ENCODE peak calls at places on chromosomes 12 and 14, in five cellular contexts. M is neuronal stem cell, P is H9, S is mesenchymal stem cell, N is H1. O is an unnamed sample.

GRCh38 chr12:88026196-88026595 is 3.0 kb downstream of the C12orf50 start:
- DNase-seq in N (no peak), M (no peak), S (no peak), P (no peak), O (no peak)

GRCh38 chr14:40221428-40221827 is 789.2 kb upstream of the FBXO33 start:
- DNase-seq in N (no peak), M (no peak), P (no peak), S (no peak), O (peak)

GRCh38 chr14:89393346-89393745 is 23.7 kb downstream of the FOXN3 start:
- DNase-seq in N (no peak), M (no peak), P (no peak), S (no peak), O (no peak)

GRCh38 chr12:7411343-7411742 is 32.6 kb downstream of the CD163L1 start:
- DNase-seq in S (no peak), N (no peak), P (peak), M (no peak), O (no peak)

GRCh38 chr12:3148366-3149000 is 71.3 kb downstream of the TSPAN9 start:
- DNase-seq in N (no peak), S (no peak), M (no peak), P (no peak), O (no peak)

GRCh38 chr14:51298895-51299294 is 58.8 kb downstream of the TMX1 start:
- DNase-seq in P (no peak), M (no peak), N (no peak), S (peak), O (no peak)

GRCh38 chr14:24911324-24912095 is 138.4 kb downstream of the STXBP6 start:
- DNase-seq in M (no peak), S (peak), N (no peak), P (no peak), O (no peak)

GRCh38 chr14:103488960-103489359 is 33.7 kb downstream of the CKB start:
- DNase-seq in S (no peak), P (no peak), M (no peak), N (no peak), O (no peak)

GRCh38 chr12:127429556-127429955 is 837.4 kb upstream of the TMEM132C start:
- DNase-seq in S (no peak), N (no peak), M (no peak), P (no peak), O (no peak)
- H2BK12ac ChIP-seq in S (no peak), N (no peak), M (no peak), P (no peak), O (no peak)

DNA sequence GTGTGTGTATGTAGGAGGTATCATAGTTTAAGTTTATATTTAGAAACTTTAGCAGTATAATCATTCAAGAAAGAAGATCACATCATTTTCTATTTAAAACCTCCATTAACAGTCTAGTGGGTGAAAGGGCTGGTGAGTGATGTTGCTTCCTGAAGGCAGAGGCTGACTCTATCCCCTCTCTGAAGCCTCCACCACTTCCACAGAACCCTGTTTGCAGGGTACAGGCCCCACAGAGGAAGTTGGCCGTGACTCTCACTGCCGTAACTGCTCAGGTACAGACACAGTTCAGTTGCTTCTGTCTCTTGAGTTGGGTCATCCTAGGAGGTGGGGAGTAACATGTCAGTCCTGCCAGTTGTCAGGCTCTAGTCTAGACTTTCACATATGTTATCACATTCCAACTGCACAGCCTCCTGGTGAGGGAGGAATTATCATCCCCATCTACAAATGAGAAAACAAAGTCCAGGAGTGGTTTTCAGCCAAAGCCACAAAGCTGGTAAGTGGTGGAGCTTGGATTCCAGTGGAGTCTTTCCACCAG is 31.5 kb downstream of the CFL2 start:
- DNase-seq in M (no peak), S (peak), N (no peak), P (no peak), O (no peak)
- H3K14ac ChIP-seq in M (no peak), S (no peak), N (no peak), P (no peak), O (no peak)

DNA sequence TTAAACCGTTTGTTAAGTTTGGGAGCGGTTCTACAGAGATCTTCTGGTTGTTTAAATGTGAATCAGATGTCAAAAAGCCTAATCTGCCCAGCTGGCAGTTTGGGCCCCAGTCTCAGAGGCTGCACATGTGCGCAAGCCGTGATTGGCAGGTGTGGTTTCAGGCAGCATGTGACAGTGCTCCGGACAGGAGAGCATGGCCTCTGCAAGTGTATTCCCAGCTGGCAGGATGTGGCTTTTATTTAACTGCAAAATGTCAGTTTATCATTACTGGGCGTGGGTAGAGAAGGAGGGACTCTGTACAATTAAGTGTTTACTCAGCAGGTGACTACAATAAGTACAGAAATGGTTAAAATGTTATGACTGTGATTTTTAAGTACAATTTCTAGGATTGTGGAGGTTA is 77.5 kb downstream of the PELI2 start:
- DNase-seq in P (no peak), N (no peak), M (no peak), S (peak), O (no peak)
- H2BK12ac ChIP-seq in P (no peak), N (no peak), M (no peak), S (peak), O (no peak)

DNA sequence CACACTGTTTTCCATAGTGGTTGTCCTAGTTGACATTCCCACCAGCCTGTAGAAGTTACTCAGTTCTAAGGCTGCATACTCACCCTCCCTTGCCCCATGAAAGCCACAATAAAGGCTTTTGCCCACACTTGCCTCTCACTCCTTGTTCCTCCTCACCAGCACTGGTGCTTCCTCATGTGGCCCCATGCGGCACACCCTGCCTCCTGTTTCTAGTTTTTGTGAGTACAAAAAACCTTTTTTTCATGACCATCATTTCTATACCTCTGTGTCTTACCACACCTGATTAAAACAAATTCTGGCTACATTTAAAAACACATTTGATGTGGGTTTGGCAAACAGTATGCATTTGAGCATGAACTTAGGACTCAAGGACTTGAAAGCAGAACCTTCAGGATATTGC is 40.7 kb upstream of the RIN3 start:
- DNase-seq in N (no peak), S (no peak), M (no peak), P (no peak), O (no peak)
- H3K14ac ChIP-seq in N (no peak), S (no peak), M (no peak), P (no peak), O (peak)

DNA sequence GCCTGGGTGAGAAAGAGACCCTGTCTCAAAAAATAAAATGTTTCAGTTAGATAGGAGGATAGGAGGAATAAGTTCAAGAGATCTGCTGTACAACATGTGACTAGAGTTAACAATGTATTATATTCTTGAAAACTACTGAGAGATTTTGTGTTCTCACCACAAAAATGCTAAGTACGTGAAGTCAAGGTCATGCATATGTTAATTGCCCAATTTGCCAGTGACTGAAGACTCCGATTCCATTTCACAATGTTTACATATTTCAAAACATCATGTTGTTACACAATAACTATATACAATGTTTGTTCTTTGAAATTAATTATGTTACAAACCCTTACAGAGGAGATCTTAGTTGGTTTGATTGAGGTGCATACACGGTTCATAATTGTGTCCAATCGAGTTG is 52.1 kb downstream of the SLC15A4 start:
- DNase-seq in S (no peak), N (no peak), P (no peak), M (no peak), O (no peak)
- H2BK12ac ChIP-seq in S (no peak), N (no peak), P (no peak), M (no peak), O (no peak)

DNA sequence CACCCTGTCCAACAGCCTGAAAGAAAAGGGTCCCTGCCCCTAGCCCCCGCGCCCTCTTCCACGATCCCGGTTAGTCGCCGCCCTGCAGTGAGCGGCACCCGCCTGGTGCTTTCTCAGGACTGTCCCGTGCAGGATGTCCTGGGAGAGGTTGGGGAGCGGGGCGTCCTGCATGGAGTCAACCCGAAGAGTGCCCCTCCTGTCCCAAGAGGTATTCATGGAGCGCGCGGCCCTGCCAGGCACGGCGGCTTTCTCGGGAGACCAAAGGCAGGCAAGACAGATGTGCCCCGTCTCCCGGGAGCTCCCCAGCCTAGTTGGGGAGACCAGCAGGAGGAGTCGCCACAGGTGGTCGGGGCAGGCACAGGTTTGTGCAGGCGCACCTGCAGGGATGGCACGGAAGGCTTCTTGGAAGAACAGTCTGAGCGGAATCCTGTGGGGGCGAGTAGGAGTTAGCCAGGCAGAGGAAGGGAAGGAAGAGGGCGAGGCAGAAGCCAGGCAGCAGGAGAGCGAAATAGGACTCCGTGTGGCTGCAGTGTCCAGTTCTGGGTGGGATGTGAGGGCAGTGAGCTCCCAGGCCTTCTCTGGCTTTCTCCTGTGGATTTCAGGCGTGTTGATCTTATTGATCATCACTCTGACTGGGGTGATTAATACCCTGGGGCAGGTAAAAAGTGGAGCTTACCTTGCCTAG is 723 bp downstream of the SIVA1 start:
- DNase-seq in M (no peak), N (no peak), P (no peak), S (peak), O (peak)
- H3K14ac ChIP-seq in M (peak), N (no peak), P (peak), S (peak), O (peak)

DNA sequence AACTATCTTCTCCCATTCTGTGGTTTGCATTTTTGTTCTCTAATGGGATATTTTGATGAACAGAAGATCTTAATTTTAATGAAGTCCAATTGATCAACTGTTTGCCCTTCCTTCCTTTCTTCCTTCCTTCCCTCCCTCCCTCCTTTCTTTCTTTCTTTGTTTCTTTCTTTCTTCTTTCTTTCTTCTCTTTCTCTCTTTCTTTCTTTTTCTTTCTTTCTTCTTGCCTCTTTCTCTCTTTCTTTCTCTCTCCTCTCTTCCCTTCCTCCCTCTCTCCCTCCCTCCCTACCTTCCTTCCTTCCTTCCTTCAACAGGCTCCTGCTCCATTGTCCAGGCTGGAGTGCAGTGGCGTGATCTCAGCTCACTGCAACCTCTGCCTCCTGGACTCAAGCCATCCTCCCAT is 18.9 kb downstream of the MAP1LC3B2 start:
- DNase-seq in M (no peak), S (no peak), N (no peak), P (no peak), O (no peak)
- H2BK12ac ChIP-seq in M (no peak), S (no peak), N (no peak), P (no peak), O (no peak)

GRCh38 chr12:23083267-23083666 is 458.3 kb downstream of the ETNK1 start:
- DNase-seq in M (no peak), N (no peak), P (no peak), S (peak), O (no peak)
- H3K14ac ChIP-seq in M (no peak), N (no peak), P (no peak), S (no peak), O (no peak)